ENCODE peak calls at places on chromosome 12, in six cellular contexts. D, Z, H, J, U and S are unnamed samples. For H3K4me1, the result is how much of the 10 kb centered on the place peaks cover.

GRCh38 chr12:64452559-64453329 is 824 bp downstream of the TBK1 start:
- DNase-seq in D (no peak), Z (no peak), H (peak), J (peak), U (peak), S (peak)

GRCh38 chr12:45725631-45726593 is 3.6 kb upstream of the ARID2 start:
- DNase-seq in D (peak), Z (peak), H (peak), J (peak), U (peak), S (peak)

GRCh38 chr12:5533368-5533767 is 101.5 kb downstream of the NTF3 start:
- DNase-seq in D (no peak), Z (no peak), H (no peak), J (no peak), U (no peak), S (no peak)

GRCh38 chr12:124195226-124195938 is 99.5 kb upstream of the RFLNA start:
- DNase-seq in D (no peak), Z (no peak), H (no peak), J (no peak), U (no peak), S (no peak)

GRCh38 chr12:5456025-5456424 is 24.1 kb downstream of the NTF3 start:
- DNase-seq in D (no peak), Z (no peak), H (no peak), J (no peak), U (no peak), S (no peak)

GRCh38 chr12:31035944-31036665 is 37.6 kb upstream of the DDX11 start:
- DNase-seq in D (no peak), Z (no peak), H (peak), J (peak), U (peak), S (peak)

GRCh38 chr12:54125950-54126695 is 62.7 kb downstream of the SMUG1 start:
- DNase-seq in D (no peak), Z (no peak), H (peak), J (no peak), U (no peak), S (peak)

GRCh38 chr12:110245278-110245868 is 35.7 kb upstream of the ATP2A2 start:
- DNase-seq in D (no peak), Z (no peak), H (peak), J (no peak), U (no peak), S (peak)

GRCh38 chr12:78698747-78699146 is 165.8 kb upstream of the SYT1 start:
- DNase-seq in D (no peak), Z (no peak), H (peak), J (no peak), U (peak), S (no peak)

GRCh38 chr12:85765443-85765842 is 70.8 kb downstream of the RASSF9 start:
- DNase-seq in D (no peak), Z (no peak), H (no peak), J (no peak), U (no peak), S (no peak)

GRCh38 chr12:112919131-112919530 is 12.4 kb downstream of the OAS1 start:
- DNase-seq in D (no peak), Z (no peak), H (no peak), J (no peak), U (no peak), S (no peak)

GRCh38 chr12:9848899-9849298 is 20.3 kb downstream of the CLEC2B start:
- DNase-seq in D (no peak), Z (no peak), H (no peak), J (no peak), U (no peak), S (no peak)

GRCh38 chr12:89252284-89252683 is 100.0 kb downstream of the DUSP6 start:
- DNase-seq in D (no peak), Z (no peak), H (peak), J (peak), U (no peak), S (no peak)

GRCh38 chr12:133080051-133080618 is 588 bp upstream of the ZNF140 start:
- DNase-seq in D (peak), Z (peak), H (peak), J (peak), U (peak), S (peak)

GRCh38 chr12:92098594-92099370 is 46.9 kb downstream of the BTG1 start:
- DNase-seq in D (no peak), Z (no peak), H (no peak), J (no peak), U (no peak), S (no peak)

GRCh38 chr12:110183386-110183785 is 59.2 kb downstream of the IFT81 start:
- DNase-seq in D (no peak), Z (no peak), H (no peak), J (no peak), U (no peak), S (no peak)

GRCh38 chr12:123743002-123743401 is 19.1 kb upstream of the DNAH10 start:
- DNase-seq in D (no peak), Z (no peak), H (no peak), J (no peak), U (no peak), S (no peak)

GRCh38 chr12:34390171-34390841 is 368.0 kb downstream of the ALG10 start:
- DNase-seq in D (no peak), Z (no peak), H (no peak), J (no peak), U (no peak), S (peak)

GRCh38 chr12:109277255-109277898 is 31.7 kb downstream of the FOXN4 start:
- DNase-seq in D (no peak), Z (no peak), H (no peak), J (no peak), U (no peak), S (peak)

GRCh38 chr12:132230381-132230780 is 86.1 kb downstream of the NOC4L start:
- DNase-seq in D (no peak), Z (no peak), H (no peak), J (no peak), U (no peak), S (no peak)

GRCh38 chr12:52221912-52222457 is 11.1 kb upstream of the KRT7 start:
- DNase-seq in D (peak), Z (peak), H (peak), J (no peak), U (peak), S (peak)

GRCh38 chr12:64634508-64635092 is 24.3 kb downstream of the RASSF3 start:
- DNase-seq in D (no peak), Z (no peak), H (no peak), J (no peak), U (no peak), S (no peak)

GRCh38 chr12:75505706-75506312 is 5.6 kb downstream of the KRR1 start:
- DNase-seq in D (no peak), Z (no peak), H (peak), J (peak), U (no peak), S (peak)

GRCh38 chr12:85823436-85824179 is 12.6 kb downstream of the RASSF9 start:
- DNase-seq in D (no peak), Z (no peak), H (peak), J (peak), U (peak), S (peak)

GRCh38 chr12:58668831-58669230 is 251.5 kb downstream of the LRIG3 start:
- DNase-seq in D (no peak), Z (no peak), H (peak), J (no peak), U (no peak), S (peak)

GRCh38 chr12:2299207-2299606 is 246.4 kb downstream of the CACNA1C start:
- DNase-seq in D (no peak), Z (no peak), H (no peak), J (no peak), U (no peak), S (no peak)
- H3K4me1 ChIP-seq in D (under half), Z (under half), H (half or more), J (under half), U (under half), S (under half)

GRCh38 chr12:127750076-127750840 is 516.7 kb upstream of the TMEM132C start:
- DNase-seq in D (no peak), Z (no peak), H (peak), J (no peak), U (no peak), S (no peak)

GRCh38 chr12:127742231-127742630 is 524.7 kb upstream of the TMEM132C start:
- DNase-seq in D (no peak), Z (no peak), H (no peak), J (no peak), U (no peak), S (no peak)

GRCh38 chr12:127745466-127746220 is 521.3 kb upstream of the TMEM132C start:
- DNase-seq in D (no peak), Z (no peak), H (no peak), J (no peak), U (no peak), S (no peak)
- H2AFZ ChIP-seq in D (no peak), Z (no peak), H (no peak), J (no peak), U (no peak), S (no peak)

GRCh38 chr12:102429755-102430154 is 50.6 kb downstream of the IGF1 start:
- DNase-seq in D (no peak), Z (no peak), H (no peak), J (no peak), U (no peak), S (no peak)

GRCh38 chr12:102433304-102433703 is 47.1 kb downstream of the IGF1 start:
- DNase-seq in D (no peak), Z (no peak), H (peak), J (peak), U (no peak), S (no peak)

GRCh38 chr12:102429211-102429610 is 51.2 kb downstream of the IGF1 start:
- DNase-seq in D (no peak), Z (no peak), H (no peak), J (no peak), U (no peak), S (no peak)

GRCh38 chr12:102427542-102427923 is 52.8 kb downstream of the IGF1 start:
- DNase-seq in D (no peak), Z (no peak), H (peak), J (no peak), U (no peak), S (peak)

DNA sequence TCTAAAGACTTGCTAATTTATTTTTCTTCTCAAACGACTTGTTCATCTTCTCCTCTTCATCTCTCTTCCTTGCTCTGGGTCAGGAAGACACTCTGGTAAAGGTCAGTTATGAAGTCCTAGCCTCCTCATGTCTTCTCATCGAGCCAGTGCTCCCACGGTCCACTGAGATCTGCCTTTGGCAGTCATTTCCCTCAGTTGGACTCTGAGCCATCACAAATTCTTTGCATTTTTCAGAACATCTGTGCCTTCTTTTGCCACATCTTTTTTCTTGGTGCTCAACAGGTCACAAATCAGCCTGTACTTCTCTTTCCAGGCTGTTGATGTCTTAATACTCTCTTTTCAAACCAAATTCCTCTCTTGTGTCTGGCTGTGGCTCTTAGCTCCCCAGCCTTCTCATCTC is 49.7 kb downstream of the IGF1 start:
- DNase-seq in D (no peak), Z (no peak), H (peak), J (no peak), U (no peak), S (no peak)
- H3K27ac ChIP-seq in D (no peak), Z (peak), H (peak), J (no peak), U (no peak), S (no peak)

GRCh38 chr12:25083211-25083610 is 111.7 kb downstream of the DNAI7 start:
- DNase-seq in D (no peak), Z (no peak), H (no peak), J (no peak), U (no peak), S (no peak)
- H3K4me1 ChIP-seq in D (under half), Z (under half), H (under half), J (under half), U (under half), S (under half)

DNA sequence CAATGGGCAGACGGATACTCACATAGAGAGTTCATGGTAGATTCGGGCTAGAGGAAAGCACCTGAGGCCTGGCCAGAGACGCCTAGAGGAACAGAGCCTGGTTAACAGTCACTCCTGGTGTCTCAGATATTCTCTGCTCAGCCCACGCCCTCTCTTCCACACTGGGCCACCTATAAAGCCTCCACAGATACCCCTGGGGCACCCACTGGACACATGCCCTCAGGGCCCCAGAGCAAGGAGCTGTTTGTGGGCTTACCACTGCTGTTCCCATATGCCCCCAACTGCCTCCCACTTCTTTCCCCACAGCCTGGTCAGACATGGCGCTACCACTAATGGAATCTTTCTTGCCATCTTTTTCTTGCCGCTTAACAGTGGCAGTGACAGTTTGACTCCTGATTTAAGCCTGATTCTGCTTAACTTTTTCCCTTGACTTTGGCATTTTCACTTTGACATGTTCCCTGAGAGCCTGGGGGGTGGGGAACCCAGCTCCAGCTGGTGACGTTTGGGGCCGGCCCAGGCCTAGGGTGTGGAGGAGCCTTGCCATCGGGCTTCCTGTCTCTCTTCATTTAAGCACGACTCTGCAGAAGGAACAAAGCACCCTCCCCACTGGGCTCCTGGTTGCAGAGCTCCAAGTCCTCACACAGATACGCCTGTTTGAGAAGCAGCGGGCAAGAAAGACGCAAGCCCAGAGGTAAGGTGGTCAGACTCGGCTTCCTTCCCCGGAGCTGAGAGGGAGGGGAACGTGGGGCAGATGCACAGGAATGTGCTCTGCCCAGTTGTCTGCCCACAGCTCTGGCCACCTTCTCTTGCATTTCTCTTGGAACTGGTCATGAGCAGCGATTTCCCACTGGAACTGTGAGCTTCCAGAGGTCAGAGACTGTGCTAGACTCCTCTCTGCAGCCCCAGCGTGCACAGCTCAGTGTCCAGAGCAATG is at the start of gene CD4:
- DNase-seq in D (no peak), Z (no peak), H (no peak), J (peak), U (no peak), S (peak)
- H2AFZ ChIP-seq in D (peak), Z (peak), H (no peak), J (peak), U (no peak), S (peak)

GRCh38 chr12:98402671-98403070 is 112.7 kb upstream of the TMPO start:
- DNase-seq in D (no peak), Z (no peak), H (no peak), J (no peak), U (no peak), S (no peak)

GRCh38 chr12:98399532-98399931 is 115.9 kb upstream of the TMPO start:
- DNase-seq in D (no peak), Z (peak), H (peak), J (peak), U (no peak), S (no peak)

GRCh38 chr12:98401427-98401826 is 114.0 kb upstream of the TMPO start:
- DNase-seq in D (no peak), Z (no peak), H (no peak), J (no peak), U (no peak), S (no peak)

GRCh38 chr12:98402081-98402480 is 113.3 kb upstream of the TMPO start:
- DNase-seq in D (no peak), Z (no peak), H (no peak), J (no peak), U (peak), S (no peak)

DNA sequence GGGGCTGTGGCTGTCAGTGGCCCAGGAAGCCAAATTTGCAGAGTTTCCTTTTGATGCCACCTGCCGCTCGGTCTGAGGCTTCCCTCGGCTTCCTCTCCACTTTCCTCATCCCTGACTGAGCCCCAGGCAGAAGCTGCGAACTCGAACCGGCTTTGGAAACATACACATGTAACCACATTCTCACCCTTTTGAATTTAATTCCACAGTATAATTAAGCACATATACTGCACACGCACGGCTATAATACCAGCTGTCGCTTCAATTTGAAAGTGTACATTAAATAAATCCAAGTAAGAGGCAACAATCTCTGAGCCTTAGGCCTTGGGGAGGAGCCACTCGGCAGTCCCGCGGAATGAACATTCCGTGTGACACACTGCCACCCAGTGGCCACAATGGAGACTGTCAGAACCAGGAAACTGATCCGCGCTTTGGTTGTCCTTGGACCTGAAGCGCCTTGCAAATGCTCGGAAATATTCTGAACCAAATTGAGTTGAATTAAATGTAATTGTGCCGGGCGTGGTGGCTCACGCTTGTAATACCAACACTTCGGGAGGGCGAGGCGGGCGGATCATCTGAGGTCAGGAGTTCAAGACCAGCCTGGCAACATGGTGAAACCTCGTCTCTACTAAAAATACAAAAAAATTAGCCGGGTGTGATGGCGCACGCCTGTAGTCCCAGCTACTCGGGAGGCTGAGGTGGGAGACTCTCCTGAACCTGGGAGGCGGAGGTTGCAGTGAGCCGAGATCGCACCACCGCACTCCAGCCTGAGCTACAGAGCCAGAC is 117.9 kb upstream of the TMPO start:
- DNase-seq in D (peak), Z (peak), H (peak), J (peak), U (peak), S (peak)
- H3K27ac ChIP-seq in D (no peak), Z (no peak), H (no peak), J (no peak), U (no peak), S (no peak)

DNA sequence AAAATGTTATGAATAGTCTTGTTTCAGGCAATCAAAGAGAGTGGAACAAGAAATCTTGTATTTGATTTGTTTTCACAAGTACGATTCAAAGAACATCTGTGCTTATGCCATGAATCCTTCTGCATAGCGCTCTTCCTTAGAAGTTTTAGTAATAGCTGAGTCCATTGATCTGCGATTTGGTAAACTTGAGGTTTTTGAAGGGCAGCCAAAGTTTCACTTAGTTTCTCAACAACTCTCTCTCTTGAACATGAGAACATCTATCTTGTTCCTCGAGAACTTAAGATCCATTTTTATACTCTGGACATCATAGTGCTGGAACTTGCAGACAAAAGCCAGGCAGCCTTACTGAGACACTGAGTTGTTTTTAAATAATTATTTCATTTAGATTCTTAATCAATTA is 96.2 kb upstream of the USP15 start:
- DNase-seq in D (no peak), Z (no peak), H (no peak), J (peak), U (no peak), S (no peak)
- H3K4me1 ChIP-seq in D (under half), Z (under half), H (under half), J (under half), U (under half), S (under half)

DNA sequence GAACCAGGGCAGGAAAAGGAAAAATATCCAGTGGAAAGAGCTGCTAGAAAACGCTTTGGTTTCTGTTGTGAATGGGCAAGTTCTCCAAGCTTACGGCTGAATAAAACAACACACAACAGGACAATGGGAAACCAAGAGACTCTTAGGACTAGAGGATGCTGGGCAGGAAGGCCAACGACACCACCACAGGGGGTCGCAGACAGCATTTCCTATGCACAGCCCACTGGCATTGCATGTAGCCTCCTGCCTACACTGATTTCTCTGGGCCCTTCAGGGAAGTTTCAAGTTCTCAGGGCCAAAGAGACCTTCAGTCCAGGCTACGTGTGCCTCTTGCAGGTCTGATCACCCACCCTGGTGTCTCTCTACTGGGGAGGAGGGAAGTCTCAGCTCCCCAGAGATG is 108.0 kb downstream of the RIMBP2 start:
- DNase-seq in D (no peak), Z (no peak), H (no peak), J (no peak), U (no peak), S (no peak)
- H2AFZ ChIP-seq in D (peak), Z (no peak), H (no peak), J (no peak), U (no peak), S (no peak)

DNA sequence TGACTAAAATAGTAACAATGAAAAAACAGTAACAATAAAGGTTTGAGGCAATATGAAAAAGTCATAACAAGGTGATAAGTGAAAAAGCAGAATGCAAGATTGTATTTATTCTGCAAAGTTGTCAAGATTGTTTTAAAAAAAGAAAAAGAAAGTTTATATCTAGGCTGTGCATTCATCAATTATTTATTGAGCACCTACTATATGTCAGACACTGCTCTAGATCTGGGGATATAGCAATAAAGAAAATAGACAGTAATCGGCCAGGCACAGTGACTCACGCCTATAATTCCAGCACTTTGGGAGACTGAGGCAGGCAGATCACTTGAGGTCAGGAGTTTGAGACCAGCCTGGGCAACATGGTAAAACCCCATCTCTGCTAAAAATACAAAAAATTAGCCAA is 3.8 kb downstream of the PLA2G1B start:
- DNase-seq in D (no peak), Z (no peak), H (no peak), J (no peak), U (no peak), S (no peak)
- H3K27ac ChIP-seq in D (no peak), Z (no peak), H (no peak), J (no peak), U (no peak), S (no peak)